ENCODE peak calls at places on chromosome 4, in seven cellular contexts. One of them, this sample, is unnamed.

GRCh38 chr4:21307709-21308108 is 607.5 kb downstream of the PACRGL start:
- DNase-seq in brain microvascular endothelial cell: no peak
- DNase-seq in H1: no peak
- DNase-seq in activated CD8-positive, alpha-beta T cell treated with anti-CD3 and anti-CD28 coated beads for 36 hours: no peak
- DNase-seq in left ventricle myocardium inferior: no peak
- DNase-seq in fibroblast of pulmonary artery: no peak
- DNase-seq in type B pancreatic cell: no peak
- DNase-seq in this sample: no peak

GRCh38 chr4:113289736-113290135 is 240.3 kb downstream of the ANK2 start:
- DNase-seq in left ventricle myocardium inferior: no peak
- DNase-seq in brain microvascular endothelial cell: no peak
- DNase-seq in type B pancreatic cell: no peak
- DNase-seq in activated CD8-positive, alpha-beta T cell treated with anti-CD3 and anti-CD28 coated beads for 36 hours: no peak
- DNase-seq in H1: no peak
- DNase-seq in fibroblast of pulmonary artery: peak
- DNase-seq in this sample: no peak

GRCh38 chr4:38004062-38004461 is 43.9 kb downstream of the PTTG2 start:
- DNase-seq in fibroblast of pulmonary artery: peak
- DNase-seq in brain microvascular endothelial cell: peak
- DNase-seq in activated CD8-positive, alpha-beta T cell treated with anti-CD3 and anti-CD28 coated beads for 36 hours: no peak
- DNase-seq in left ventricle myocardium inferior: no peak
- DNase-seq in H1: no peak
- DNase-seq in type B pancreatic cell: no peak
- DNase-seq in this sample: no peak

GRCh38 chr4:6360385-6360784 is 90.7 kb downstream of the WFS1 start:
- DNase-seq in activated CD8-positive, alpha-beta T cell treated with anti-CD3 and anti-CD28 coated beads for 36 hours: no peak
- DNase-seq in left ventricle myocardium inferior: no peak
- DNase-seq in H1: no peak
- DNase-seq in type B pancreatic cell: no peak
- DNase-seq in brain microvascular endothelial cell: no peak
- DNase-seq in fibroblast of pulmonary artery: no peak
- DNase-seq in this sample: no peak

GRCh38 chr4:40189997-40190396 is 6.8 kb upstream of the RHOH start:
- DNase-seq in activated CD8-positive, alpha-beta T cell treated with anti-CD3 and anti-CD28 coated beads for 36 hours: no peak
- DNase-seq in left ventricle myocardium inferior: no peak
- DNase-seq in type B pancreatic cell: no peak
- DNase-seq in H1: no peak
- DNase-seq in fibroblast of pulmonary artery: no peak
- DNase-seq in brain microvascular endothelial cell: no peak
- DNase-seq in this sample: no peak

GRCh38 chr4:2287594-2287915 is 25.6 kb upstream of the MXD4 start:
- DNase-seq in activated CD8-positive, alpha-beta T cell treated with anti-CD3 and anti-CD28 coated beads for 36 hours: no peak
- DNase-seq in brain microvascular endothelial cell: no peak
- DNase-seq in type B pancreatic cell: peak
- DNase-seq in fibroblast of pulmonary artery: no peak
- DNase-seq in H1: no peak
- DNase-seq in left ventricle myocardium inferior: no peak
- DNase-seq in this sample: no peak

GRCh38 chr4:132958457-132959263 is 190.4 kb upstream of the PCDH10 start:
- DNase-seq in type B pancreatic cell: no peak
- DNase-seq in fibroblast of pulmonary artery: no peak
- DNase-seq in H1: no peak
- DNase-seq in left ventricle myocardium inferior: no peak
- DNase-seq in brain microvascular endothelial cell: no peak
- DNase-seq in activated CD8-positive, alpha-beta T cell treated with anti-CD3 and anti-CD28 coated beads for 36 hours: no peak
- DNase-seq in this sample: no peak

GRCh38 chr4:176438401-176438800 is 118.6 kb downstream of the SPCS3 start:
- DNase-seq in H1: no peak
- DNase-seq in fibroblast of pulmonary artery: no peak
- DNase-seq in activated CD8-positive, alpha-beta T cell treated with anti-CD3 and anti-CD28 coated beads for 36 hours: no peak
- DNase-seq in left ventricle myocardium inferior: no peak
- DNase-seq in brain microvascular endothelial cell: no peak
- DNase-seq in type B pancreatic cell: no peak
- DNase-seq in this sample: no peak

GRCh38 chr4:37530451-37530850 is 155.7 kb downstream of the RELL1 start:
- DNase-seq in left ventricle myocardium inferior: no peak
- DNase-seq in activated CD8-positive, alpha-beta T cell treated with anti-CD3 and anti-CD28 coated beads for 36 hours: no peak
- DNase-seq in H1: no peak
- DNase-seq in fibroblast of pulmonary artery: no peak
- DNase-seq in brain microvascular endothelial cell: no peak
- DNase-seq in type B pancreatic cell: no peak
- DNase-seq in this sample: no peak

GRCh38 chr4:76074468-76074867 is at the start of gene ART3:
- DNase-seq in brain microvascular endothelial cell: no peak
- DNase-seq in activated CD8-positive, alpha-beta T cell treated with anti-CD3 and anti-CD28 coated beads for 36 hours: no peak
- DNase-seq in left ventricle myocardium inferior: no peak
- DNase-seq in H1: no peak
- DNase-seq in type B pancreatic cell: no peak
- DNase-seq in fibroblast of pulmonary artery: no peak
- DNase-seq in this sample: no peak

GRCh38 chr4:169115897-169116254 is 105.8 kb upstream of the CBR4 start:
- DNase-seq in brain microvascular endothelial cell: peak
- DNase-seq in fibroblast of pulmonary artery: peak
- DNase-seq in left ventricle myocardium inferior: no peak
- DNase-seq in type B pancreatic cell: no peak
- DNase-seq in activated CD8-positive, alpha-beta T cell treated with anti-CD3 and anti-CD28 coated beads for 36 hours: peak
- DNase-seq in H1: no peak
- DNase-seq in this sample: no peak

GRCh38 chr4:130124066-130124465 is 1028.1 kb downstream of the C4orf33 start:
- DNase-seq in brain microvascular endothelial cell: no peak
- DNase-seq in left ventricle myocardium inferior: no peak
- DNase-seq in H1: no peak
- DNase-seq in activated CD8-positive, alpha-beta T cell treated with anti-CD3 and anti-CD28 coated beads for 36 hours: no peak
- DNase-seq in fibroblast of pulmonary artery: no peak
- DNase-seq in type B pancreatic cell: no peak
- DNase-seq in this sample: no peak

GRCh38 chr4:89469930-89470375 is 162.4 kb upstream of the GPRIN3 start:
- DNase-seq in fibroblast of pulmonary artery: peak
- DNase-seq in type B pancreatic cell: no peak
- DNase-seq in brain microvascular endothelial cell: peak
- DNase-seq in left ventricle myocardium inferior: no peak
- DNase-seq in activated CD8-positive, alpha-beta T cell treated with anti-CD3 and anti-CD28 coated beads for 36 hours: peak
- DNase-seq in H1: no peak
- DNase-seq in this sample: no peak

GRCh38 chr4:186144180-186144579 is 39.7 kb downstream of the FAM149A start:
- DNase-seq in left ventricle myocardium inferior: peak
- DNase-seq in activated CD8-positive, alpha-beta T cell treated with anti-CD3 and anti-CD28 coated beads for 36 hours: peak
- DNase-seq in brain microvascular endothelial cell: peak
- DNase-seq in type B pancreatic cell: no peak
- DNase-seq in H1: no peak
- DNase-seq in fibroblast of pulmonary artery: peak
- DNase-seq in this sample: peak

GRCh38 chr4:152673489-152673888 is 6.3 kb downstream of the TMEM154 start:
- DNase-seq in fibroblast of pulmonary artery: no peak
- DNase-seq in type B pancreatic cell: no peak
- DNase-seq in brain microvascular endothelial cell: no peak
- DNase-seq in activated CD8-positive, alpha-beta T cell treated with anti-CD3 and anti-CD28 coated beads for 36 hours: no peak
- DNase-seq in left ventricle myocardium inferior: no peak
- DNase-seq in H1: no peak
- DNase-seq in this sample: no peak

GRCh38 chr4:65668201-65669007 is 1.9 kb downstream of the EPHA5 start:
- DNase-seq in activated CD8-positive, alpha-beta T cell treated with anti-CD3 and anti-CD28 coated beads for 36 hours: no peak
- DNase-seq in left ventricle myocardium inferior: no peak
- DNase-seq in brain microvascular endothelial cell: peak
- DNase-seq in fibroblast of pulmonary artery: peak
- DNase-seq in type B pancreatic cell: no peak
- DNase-seq in H1: no peak
- DNase-seq in this sample: no peak

GRCh38 chr4:47499705-47500104 is 14.6 kb downstream of the ATP10D start:
- DNase-seq in H1: no peak
- DNase-seq in activated CD8-positive, alpha-beta T cell treated with anti-CD3 and anti-CD28 coated beads for 36 hours: no peak
- DNase-seq in fibroblast of pulmonary artery: no peak
- DNase-seq in left ventricle myocardium inferior: no peak
- DNase-seq in brain microvascular endothelial cell: no peak
- DNase-seq in type B pancreatic cell: no peak
- DNase-seq in this sample: no peak

DNA sequence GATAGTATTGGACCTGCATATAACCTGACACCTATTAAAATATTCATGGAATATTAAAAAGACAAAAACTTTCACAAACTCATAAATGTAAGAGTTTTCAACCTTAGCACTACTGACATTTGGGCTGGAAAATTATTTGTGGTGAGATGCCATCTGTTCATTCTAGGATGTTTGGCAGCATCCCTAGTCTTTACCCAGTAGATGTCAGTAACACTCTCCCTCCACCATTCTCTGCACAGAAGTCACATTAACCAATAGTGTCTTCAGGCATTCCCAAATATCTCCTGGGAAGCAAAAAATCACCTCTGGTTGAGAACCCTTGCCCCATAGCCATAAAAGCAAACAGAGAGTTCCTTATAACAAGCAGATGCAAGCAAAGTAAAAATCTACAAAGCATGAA is 41.4 kb upstream of the NDST4 start:
- DNase-seq in H1: no peak
- DNase-seq in type B pancreatic cell: no peak
- DNase-seq in activated CD8-positive, alpha-beta T cell treated with anti-CD3 and anti-CD28 coated beads for 36 hours: no peak
- DNase-seq in left ventricle myocardium inferior: no peak
- DNase-seq in brain microvascular endothelial cell: no peak
- DNase-seq in fibroblast of pulmonary artery: no peak
- DNase-seq in this sample: no peak
- TF ChIP-seq CTCF in H1: peak
- TF ChIP-seq CTCF in type B pancreatic cell: peak
- TF ChIP-seq CTCF in activated CD8-positive, alpha-beta T cell treated with anti-CD3 and anti-CD28 coated beads for 36 hours: no peak
- TF ChIP-seq CTCF in left ventricle myocardium inferior: no peak
- TF ChIP-seq CTCF in brain microvascular endothelial cell: peak
- TF ChIP-seq CTCF in fibroblast of pulmonary artery: no peak
- TF ChIP-seq CTCF in this sample: no peak

GRCh38 chr4:114383721-114384120 is 214.9 kb upstream of the UGT8 start:
- DNase-seq in left ventricle myocardium inferior: no peak
- DNase-seq in fibroblast of pulmonary artery: peak
- DNase-seq in activated CD8-positive, alpha-beta T cell treated with anti-CD3 and anti-CD28 coated beads for 36 hours: no peak
- DNase-seq in H1: no peak
- DNase-seq in type B pancreatic cell: no peak
- DNase-seq in brain microvascular endothelial cell: peak
- DNase-seq in this sample: no peak

GRCh38 chr4:114383055-114383454 is 215.6 kb upstream of the UGT8 start:
- DNase-seq in brain microvascular endothelial cell: no peak
- DNase-seq in activated CD8-positive, alpha-beta T cell treated with anti-CD3 and anti-CD28 coated beads for 36 hours: no peak
- DNase-seq in fibroblast of pulmonary artery: no peak
- DNase-seq in H1: no peak
- DNase-seq in type B pancreatic cell: no peak
- DNase-seq in left ventricle myocardium inferior: no peak
- DNase-seq in this sample: no peak

GRCh38 chr4:114373508-114373907 is 225.1 kb upstream of the UGT8 start:
- DNase-seq in activated CD8-positive, alpha-beta T cell treated with anti-CD3 and anti-CD28 coated beads for 36 hours: no peak
- DNase-seq in H1: no peak
- DNase-seq in type B pancreatic cell: no peak
- DNase-seq in brain microvascular endothelial cell: no peak
- DNase-seq in left ventricle myocardium inferior: no peak
- DNase-seq in fibroblast of pulmonary artery: no peak
- DNase-seq in this sample: no peak

DNA sequence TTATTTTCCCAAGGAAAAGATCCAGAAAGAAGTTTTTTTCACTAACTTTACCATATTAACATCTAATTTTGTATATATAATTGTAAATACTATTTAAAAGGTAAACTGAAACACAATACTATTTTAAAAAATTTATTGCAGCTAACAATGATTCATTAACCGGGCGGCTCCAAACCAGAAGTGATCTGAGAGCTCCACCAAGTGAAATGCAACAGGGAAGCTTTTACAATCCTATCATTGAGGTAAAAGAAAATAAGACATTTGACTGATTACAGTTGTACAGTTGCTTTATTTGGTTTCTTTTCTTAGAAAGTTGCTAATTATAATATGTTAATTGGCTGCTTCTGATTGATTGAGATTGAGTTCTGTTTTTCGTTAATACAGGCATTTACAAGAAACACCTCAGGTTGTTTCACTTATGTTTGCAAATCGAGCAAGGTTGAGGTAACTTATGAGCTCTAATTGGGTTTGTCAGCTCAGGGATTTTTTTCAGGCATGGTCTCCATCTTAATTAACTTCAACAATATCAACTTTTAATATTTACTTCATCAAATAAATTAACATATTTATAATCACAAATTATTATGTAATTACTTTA is 220.2 kb upstream of the UGT8 start:
- DNase-seq in left ventricle myocardium inferior: no peak
- DNase-seq in type B pancreatic cell: no peak
- DNase-seq in H1: no peak
- DNase-seq in brain microvascular endothelial cell: peak
- DNase-seq in activated CD8-positive, alpha-beta T cell treated with anti-CD3 and anti-CD28 coated beads for 36 hours: no peak
- DNase-seq in fibroblast of pulmonary artery: peak
- DNase-seq in this sample: no peak
- TF ChIP-seq CTCF in left ventricle myocardium inferior: peak
- TF ChIP-seq CTCF in type B pancreatic cell: peak
- TF ChIP-seq CTCF in H1: peak
- TF ChIP-seq CTCF in brain microvascular endothelial cell: peak
- TF ChIP-seq CTCF in activated CD8-positive, alpha-beta T cell treated with anti-CD3 and anti-CD28 coated beads for 36 hours: no peak
- TF ChIP-seq CTCF in fibroblast of pulmonary artery: peak
- TF ChIP-seq CTCF in this sample: peak

GRCh38 chr4:8274772-8275241 is 5.3 kb downstream of the HTRA3 start:
- DNase-seq in type B pancreatic cell: peak
- DNase-seq in activated CD8-positive, alpha-beta T cell treated with anti-CD3 and anti-CD28 coated beads for 36 hours: no peak
- DNase-seq in fibroblast of pulmonary artery: peak
- DNase-seq in brain microvascular endothelial cell: peak
- DNase-seq in H1: no peak
- DNase-seq in left ventricle myocardium inferior: peak
- DNase-seq in this sample: no peak
- TF ChIP-seq CTCF in type B pancreatic cell: no peak
- TF ChIP-seq CTCF in activated CD8-positive, alpha-beta T cell treated with anti-CD3 and anti-CD28 coated beads for 36 hours: no peak
- TF ChIP-seq CTCF in fibroblast of pulmonary artery: peak
- TF ChIP-seq CTCF in brain microvascular endothelial cell: peak
- TF ChIP-seq CTCF in H1: no peak
- TF ChIP-seq CTCF in left ventricle myocardium inferior: peak
- TF ChIP-seq CTCF in this sample: no peak

GRCh38 chr4:158859661-158860060 is 90.8 kb downstream of the FNIP2 start:
- DNase-seq in left ventricle myocardium inferior: no peak
- DNase-seq in type B pancreatic cell: no peak
- DNase-seq in activated CD8-positive, alpha-beta T cell treated with anti-CD3 and anti-CD28 coated beads for 36 hours: no peak
- DNase-seq in fibroblast of pulmonary artery: peak
- DNase-seq in brain microvascular endothelial cell: no peak
- DNase-seq in H1: no peak
- DNase-seq in this sample: no peak

GRCh38 chr4:158861281-158861680 is 92.5 kb downstream of the FNIP2 start:
- DNase-seq in activated CD8-positive, alpha-beta T cell treated with anti-CD3 and anti-CD28 coated beads for 36 hours: no peak
- DNase-seq in type B pancreatic cell: no peak
- DNase-seq in brain microvascular endothelial cell: no peak
- DNase-seq in H1: no peak
- DNase-seq in fibroblast of pulmonary artery: no peak
- DNase-seq in left ventricle myocardium inferior: no peak
- DNase-seq in this sample: no peak

GRCh38 chr4:158863296-158863695 is 94.5 kb downstream of the FNIP2 start:
- DNase-seq in H1: no peak
- DNase-seq in brain microvascular endothelial cell: no peak
- DNase-seq in fibroblast of pulmonary artery: no peak
- DNase-seq in type B pancreatic cell: no peak
- DNase-seq in activated CD8-positive, alpha-beta T cell treated with anti-CD3 and anti-CD28 coated beads for 36 hours: no peak
- DNase-seq in left ventricle myocardium inferior: no peak
- DNase-seq in this sample: no peak

GRCh38 chr4:158860856-158861255 is 92.0 kb downstream of the FNIP2 start:
- DNase-seq in activated CD8-positive, alpha-beta T cell treated with anti-CD3 and anti-CD28 coated beads for 36 hours: peak
- DNase-seq in brain microvascular endothelial cell: no peak
- DNase-seq in H1: no peak
- DNase-seq in fibroblast of pulmonary artery: no peak
- DNase-seq in type B pancreatic cell: no peak
- DNase-seq in left ventricle myocardium inferior: no peak
- DNase-seq in this sample: peak

DNA sequence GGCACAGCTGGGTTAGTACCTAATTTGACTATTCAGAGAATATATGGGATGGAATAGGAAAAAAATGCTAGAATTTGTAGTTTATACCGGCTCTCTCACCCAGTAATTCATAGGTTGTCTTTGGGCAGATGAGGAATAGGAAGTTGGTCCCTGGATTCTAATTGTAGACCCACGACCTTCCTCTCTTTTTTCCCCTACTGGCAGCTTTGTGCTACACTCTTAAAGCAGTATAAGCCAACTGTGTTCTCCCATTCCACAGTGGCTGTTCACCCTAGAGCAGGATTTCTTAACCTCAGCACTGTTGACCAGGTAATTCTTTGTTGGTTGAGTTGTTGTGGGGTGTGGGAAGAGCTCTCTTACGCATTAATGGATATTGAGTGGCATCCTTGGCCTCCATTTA is 92.9 kb downstream of the FNIP2 start:
- DNase-seq in H1: no peak
- DNase-seq in left ventricle myocardium inferior: no peak
- DNase-seq in type B pancreatic cell: no peak
- DNase-seq in brain microvascular endothelial cell: no peak
- DNase-seq in activated CD8-positive, alpha-beta T cell treated with anti-CD3 and anti-CD28 coated beads for 36 hours: no peak
- DNase-seq in fibroblast of pulmonary artery: no peak
- DNase-seq in this sample: no peak
- TF ChIP-seq CTCF in H1: peak
- TF ChIP-seq CTCF in left ventricle myocardium inferior: no peak
- TF ChIP-seq CTCF in type B pancreatic cell: peak
- TF ChIP-seq CTCF in brain microvascular endothelial cell: peak
- TF ChIP-seq CTCF in activated CD8-positive, alpha-beta T cell treated with anti-CD3 and anti-CD28 coated beads for 36 hours: no peak
- TF ChIP-seq CTCF in fibroblast of pulmonary artery: no peak
- TF ChIP-seq CTCF in this sample: no peak